ENCODE peak calls at places on chromosome 17, in ten cellular contexts. L is cardiac muscle cell, D is A549, M is fibroblast of lung, U is IMR-90, Q is B cell, O is endodermal cell, T is adrenal gland, H is lower leg skin, P is ascending aorta. G is an unnamed sample.
A peak's percentile ranks its signal among the peaks of the same experiment; 100 is the strongest.

GRCh38 chr17:31431098-31431794 is 39.8 kb downstream of the RAB11FIP4 start:
- DNase-seq in P (no peak), L (no peak), H (no peak), O (peak; percentile 61), M (no peak), Q (no peak), U (no peak), D (no peak), T (no peak), G (no peak)

GRCh38 chr17:52158450-52159042 is at the start of gene CA10:
- DNase-seq in U (no peak), H (no peak), P (no peak), Q (no peak), L (no peak), O (peak; percentile 95), M (no peak), T (no peak), D (no peak), G (peak; percentile 22)

GRCh38 chr17:60675997-60676396 is 1.7 kb upstream of the BCAS3 start:
- DNase-seq in T (no peak), U (no peak), L (no peak), D (no peak), H (no peak), O (no peak), M (no peak), P (no peak), Q (no peak), G (no peak)

GRCh38 chr17:30321314-30321713 is 12.5 kb downstream of the TMIGD1 start:
- DNase-seq in H (no peak), M (no peak), T (no peak), L (no peak), U (no peak), P (no peak), O (no peak), Q (no peak), D (no peak), G (no peak)

GRCh38 chr17:64940055-64940454 is 20.8 kb upstream of the LRRC37A3 start:
- DNase-seq in O (peak; percentile 21), D (no peak), Q (no peak), U (no peak), P (no peak), H (peak; percentile 66), M (no peak), T (no peak), L (no peak), G (no peak)

GRCh38 chr17:35160354-35161201 is 13.0 kb downstream of the UNC45B start:
- DNase-seq in H (no peak), P (no peak), D (no peak), U (no peak), T (no peak), O (no peak), Q (no peak), L (no peak), M (no peak), G (no peak)

GRCh38 chr17:17784599-17785264 is 52.1 kb downstream of the SREBF1 start:
- DNase-seq in Q (peak; percentile 41), D (peak; percentile 69), M (no peak), P (no peak), H (no peak), U (no peak), T (no peak), O (peak; percentile 82), L (no peak), G (no peak)

GRCh38 chr17:82930043-82930923 is 90.5 kb upstream of the ZNF750 start:
- DNase-seq in D (no peak), O (no peak), P (peak; percentile 54), H (peak; percentile 73), Q (no peak), U (no peak), T (peak; percentile 6), L (no peak), M (no peak), G (no peak)

GRCh38 chr17:63774982-63775290 is 966 bp downstream of the DDX42 start:
- DNase-seq in L (no peak), P (no peak), U (peak; percentile 21), O (no peak), D (no peak), M (peak; percentile 12), Q (peak; percentile 16), H (no peak), T (no peak), G (no peak)

GRCh38 chr17:9195961-9196668 is 174.8 kb downstream of the NTN1 start:
- DNase-seq in P (no peak), O (peak; percentile 93), H (no peak), Q (no peak), U (no peak), L (no peak), D (no peak), T (no peak), M (no peak), G (no peak)

GRCh38 chr17:50508573-50509460 is 578 bp downstream of the MYCBPAP start:
- DNase-seq in H (no peak), L (no peak), P (no peak), U (no peak), D (no peak), O (no peak), M (no peak), Q (no peak), T (no peak), G (no peak)
- TF ChIP-seq CTCF in H (no peak), L (no peak), P (peak; percentile 30), U (no peak), D (no peak), O (no peak), M (no peak), Q (no peak), T (no peak), G (no peak)

DNA sequence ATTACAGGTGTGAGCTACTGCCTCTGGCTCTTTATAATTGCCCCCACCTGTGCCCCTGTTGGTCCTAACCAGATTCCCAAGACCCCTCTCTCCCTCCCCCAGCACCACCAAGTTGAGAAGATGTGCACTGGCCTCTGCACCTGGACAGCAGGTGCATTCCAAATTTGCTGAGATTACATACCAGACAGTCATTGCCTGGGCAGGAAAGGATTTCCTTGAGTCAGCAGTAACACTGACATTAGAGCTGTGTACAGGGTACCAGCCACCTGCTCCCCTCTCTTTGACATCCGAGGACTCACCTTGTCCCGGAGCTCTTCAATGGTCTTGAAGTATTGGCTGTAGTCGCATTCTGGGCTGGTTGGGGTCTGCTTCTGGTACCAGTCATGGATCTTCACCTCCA is 659 bp downstream of the KRT15 start:
- DNase-seq in D (no peak), Q (no peak), H (no peak), M (no peak), T (no peak), U (no peak), O (no peak), P (no peak), L (no peak), G (no peak)
- TF ChIP-seq CTCF in D (no peak), Q (no peak), H (no peak), M (no peak), T (no peak), U (no peak), O (no peak), P (no peak), L (no peak), G (no peak)

GRCh38 chr17:76395980-76396379 is 11.6 kb downstream of the SPHK1 start:
- DNase-seq in M (no peak), P (no peak), D (no peak), L (no peak), H (no peak), O (no peak), U (no peak), Q (no peak), T (no peak), G (no peak)

GRCh38 chr17:76398523-76399174 is 14.2 kb downstream of the SPHK1 start:
- DNase-seq in O (no peak), M (no peak), P (no peak), D (no peak), T (no peak), U (no peak), Q (no peak), L (no peak), H (no peak), G (no peak)

GRCh38 chr17:76399175-76400172 is 15.1 kb downstream of the SPHK1 start:
- DNase-seq in Q (no peak), O (no peak), L (no peak), H (no peak), T (no peak), U (no peak), D (no peak), P (no peak), M (no peak), G (no peak)

GRCh38 chr17:76397687-76398522 is 13.5 kb downstream of the SPHK1 start:
- DNase-seq in P (peak; percentile 94), Q (peak; percentile 85), T (peak; percentile 94), L (peak; percentile 92), D (peak; percentile 90), M (peak; percentile 72), U (peak; percentile 85), H (peak; percentile 98), O (peak; percentile 99), G (peak; percentile 86)

DNA sequence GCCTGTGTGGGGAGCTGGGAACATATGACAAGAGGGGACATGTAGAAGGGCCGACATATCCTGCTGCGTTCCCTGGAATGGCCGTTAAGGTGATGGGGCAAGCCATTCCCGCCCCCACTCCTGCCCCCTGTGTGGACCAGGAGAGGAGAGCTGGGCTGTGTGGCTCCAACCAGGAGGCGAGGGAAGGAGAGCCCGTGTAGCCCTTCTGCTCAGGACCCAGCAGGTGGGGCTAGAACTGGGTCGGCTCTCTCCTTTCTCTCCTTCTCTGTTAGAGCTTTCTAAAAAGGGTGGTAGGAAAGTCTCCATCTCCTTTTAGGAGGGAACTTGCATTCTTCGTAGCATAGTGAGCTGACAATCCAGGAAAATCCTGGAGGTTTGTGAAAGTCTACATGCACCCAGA is 12.8 kb downstream of the SPHK1 start:
- DNase-seq in P (no peak), H (no peak), O (no peak), U (no peak), M (no peak), T (no peak), D (no peak), Q (no peak), L (no peak), G (no peak)
- TF ChIP-seq CTCF in P (no peak), H (no peak), O (no peak), U (no peak), M (no peak), T (no peak), D (no peak), Q (no peak), L (no peak), G (no peak)

GRCh38 chr17:74452027-74452840 is 14.2 kb upstream of the CD300A start:
- DNase-seq in M (no peak), Q (no peak), T (peak; percentile 59), P (no peak), D (no peak), L (no peak), H (no peak), U (no peak), O (peak; percentile 75), G (no peak)

GRCh38 chr17:74453665-74454196 is 12.7 kb upstream of the CD300A start:
- DNase-seq in D (peak; percentile 98), H (no peak), L (no peak), T (peak; percentile 94), Q (peak; percentile 79), P (no peak), M (no peak), O (peak; percentile 99), U (no peak), G (peak; percentile 97)

GRCh38 chr17:74452841-74453661 is 13.4 kb upstream of the CD300A start:
- DNase-seq in M (no peak), L (no peak), D (no peak), O (peak; percentile 81), P (no peak), U (no peak), T (no peak), H (no peak), Q (no peak), G (no peak)

GRCh38 chr17:74455025-74455585 is 11.3 kb upstream of the CD300A start:
- DNase-seq in T (no peak), Q (no peak), H (no peak), O (no peak), L (no peak), U (no peak), M (no peak), D (no peak), P (no peak), G (no peak)

GRCh38 chr17:74454197-74455024 is 12.0 kb upstream of the CD300A start:
- DNase-seq in L (peak; percentile 92), H (peak; percentile 97), P (peak; percentile 95), U (peak; percentile 29), D (peak; percentile 48), M (peak; percentile 77), Q (no peak), T (no peak), O (peak; percentile 80), G (no peak)
- TF ChIP-seq CTCF in L (no peak), H (no peak), P (peak; percentile 27), U (no peak), D (no peak), M (no peak), Q (peak; percentile 12), T (no peak), O (peak; percentile 39), G (no peak)